ENCODE peak calls at places on chromosomes 11 and 22, in eight cellular contexts. D is CD4-positive, alpha-beta T cell; T is fibroblast of pulmonary artery; Q is CD8-positive, alpha-beta T cell; P is epithelial cell of esophagus; G is neural progenitor cell; Y is sigmoid colon; A is Calu3. W is an unnamed sample.

GRCh38 chr11:73286240-73286810 is 14.2 kb downstream of the P2RY6 start:
- DNase-seq in D (no peak), T (no peak), Q (no peak), P (no peak), G (no peak), Y (no peak), A (no peak), W (no peak)

GRCh38 chr22:50443801-50444625 is 30.8 kb downstream of the SBF1 start:
- DNase-seq in D (no peak), T (no peak), Q (no peak), P (no peak), G (no peak), Y (no peak), A (no peak), W (no peak)

GRCh38 chr11:16402654-16403447 is 46.5 kb upstream of the SOX6 start:
- DNase-seq in D (no peak), T (no peak), Q (no peak), P (peak; percentile 22), G (peak; percentile 58), Y (no peak), A (no peak), W (no peak)

GRCh38 chr11:101474666-101475065 is 109.1 kb downstream of the TRPC6 start:
- DNase-seq in D (no peak), T (no peak), Q (no peak), P (peak; percentile 16), G (no peak), Y (no peak), A (no peak), W (no peak)

GRCh38 chr22:47452184-47452583 is 689.7 kb downstream of the TBC1D22A start:
- DNase-seq in D (no peak), T (no peak), Q (no peak), P (no peak), G (no peak), Y (no peak), A (no peak), W (no peak)

GRCh38 chr22:19038728-19039447 is 83.3 kb downstream of the DGCR2 start:
- DNase-seq in D (peak; percentile 25), T (no peak), Q (no peak), P (no peak), G (no peak), Y (peak; percentile 53), A (no peak), W (no peak)

GRCh38 chr11:15886866-15887265 is 469.5 kb downstream of the SOX6 start:
- DNase-seq in D (no peak), T (no peak), Q (no peak), P (no peak), G (no peak), Y (no peak), A (no peak), W (no peak)

GRCh38 chr11:111585371-111585770 is 16.9 kb upstream of the SIK2 start:
- DNase-seq in D (no peak), T (peak; percentile 69), Q (no peak), P (peak; percentile 37), G (no peak), Y (no peak), A (peak; percentile 24), W (no peak)

GRCh38 chr11:101862410-101863233 is 52.2 kb upstream of the CEP126 start:
- DNase-seq in D (no peak), T (peak; percentile 81), Q (no peak), P (peak; percentile 65), G (peak; percentile 63), Y (no peak), A (peak; percentile 37), W (no peak)

GRCh38 chr11:57903441-57904123 is 120.1 kb upstream of the OR9Q1 start:
- DNase-seq in D (peak; percentile 39), T (no peak), Q (no peak), P (peak; percentile 95), G (no peak), Y (no peak), A (peak; percentile 85), W (no peak)

GRCh38 chr22:50118129-50118528 is 28.3 kb downstream of the MOV10L1 start:
- DNase-seq in D (no peak), T (no peak), Q (no peak), P (no peak), G (no peak), Y (no peak), A (no peak), W (no peak)

GRCh38 chr11:75325713-75326438 is 25.6 kb downstream of the ARRB1 start:
- DNase-seq in D (peak; percentile 47), T (peak; percentile 91), Q (no peak), P (peak; percentile 97), G (no peak), Y (peak; percentile 89), A (peak; percentile 55), W (no peak)

GRCh38 chr22:37282385-37282677 is at the start of gene CYTH4:
- DNase-seq in D (peak; percentile 77), T (no peak), Q (peak; percentile 34), P (peak; percentile 72), G (no peak), Y (peak; percentile 80), A (peak; percentile 70), W (peak; percentile 96)

GRCh38 chr11:9852465-9852864 is 188.6 kb downstream of the SWAP70 start:
- DNase-seq in D (no peak), T (peak; percentile 54), Q (no peak), P (no peak), G (no peak), Y (no peak), A (no peak), W (no peak)

GRCh38 chr11:1486054-1486825 is at the start of gene MOB2:
- DNase-seq in D (no peak), T (peak; percentile 11), Q (no peak), P (no peak), G (no peak), Y (peak; percentile 85), A (peak; percentile 83), W (peak; percentile 45)

GRCh38 chr22:45639747-45640102 is 31.9 kb upstream of the ATXN10 start:
- DNase-seq in D (no peak), T (no peak), Q (no peak), P (no peak), G (no peak), Y (no peak), A (no peak), W (no peak)

GRCh38 chr11:60915250-60915914 is 1.4 kb downstream of the TMEM109 start:
- DNase-seq in D (peak; percentile 75), T (peak; percentile 56), Q (peak; percentile 39), P (peak; percentile 84), G (peak; percentile 94), Y (peak; percentile 75), A (peak; percentile 79), W (peak; percentile 73)

GRCh38 chr11:45869551-45869950 is 15.9 kb upstream of the MAPK8IP1 start:
- DNase-seq in D (no peak), T (no peak), Q (no peak), P (no peak), G (no peak), Y (no peak), A (no peak), W (no peak)

GRCh38 chr11:25901415-25901814 is 430.5 kb upstream of the ANO3 start:
- DNase-seq in D (no peak), T (no peak), Q (no peak), P (no peak), G (no peak), Y (no peak), A (no peak), W (no peak)

GRCh38 chr11:118251858-118252652 is at the start of gene MPZL3:
- DNase-seq in D (peak; percentile 78), T (peak; percentile 74), Q (peak; percentile 75), P (peak; percentile 99), G (peak; percentile 85), Y (peak; percentile 82), A (peak; percentile 86), W (peak; percentile 59)

DNA sequence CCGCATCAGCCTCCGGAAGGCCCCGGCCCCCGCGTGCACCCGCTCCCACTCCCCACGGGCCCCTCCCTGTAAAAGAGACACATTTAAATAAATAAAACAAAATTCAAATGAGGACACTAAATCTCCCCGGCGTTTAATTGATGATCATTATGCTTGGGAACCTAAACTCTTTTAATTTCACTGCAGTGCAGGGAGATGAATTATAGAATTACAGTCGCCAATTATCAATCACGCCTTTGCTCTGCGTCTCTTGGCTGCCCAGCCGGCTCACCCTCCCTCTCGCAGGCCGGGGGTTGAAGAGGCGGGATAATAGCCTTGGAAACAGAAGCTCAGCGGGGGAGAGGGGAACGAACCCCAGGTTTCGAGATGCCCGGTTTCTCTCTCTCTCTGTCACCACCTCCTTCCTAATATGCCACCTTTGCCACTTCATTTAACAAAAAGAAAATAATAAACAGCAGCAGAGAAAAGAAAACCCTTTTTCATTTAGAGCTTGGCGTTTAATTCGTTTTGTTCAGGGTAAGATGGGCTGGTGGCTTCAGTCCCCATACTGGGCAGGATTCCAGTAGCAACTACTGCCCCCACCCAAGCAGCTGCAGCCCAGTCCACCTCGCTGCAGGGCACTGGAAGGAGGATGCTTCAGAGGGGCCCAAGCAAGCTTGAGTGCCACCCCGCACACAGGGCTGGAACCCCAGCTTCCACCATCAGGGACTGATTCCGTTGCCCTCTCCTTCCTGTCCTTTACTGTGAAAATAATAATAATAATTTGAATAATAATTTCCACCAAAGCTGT is 271.8 kb downstream of the BUD13 start:
- DNase-seq in D (no peak), T (no peak), Q (no peak), P (no peak), G (peak; percentile 82), Y (no peak), A (no peak), W (no peak)
- TF ChIP-seq CTCF in D (no peak), T (no peak), Q (no peak), P (no peak), G (no peak), Y (no peak), A (no peak), W (no peak)

GRCh38 chr11:77115181-77115611 is 12.6 kb downstream of the OMP start:
- DNase-seq in D (no peak), T (no peak), Q (no peak), P (no peak), G (no peak), Y (no peak), A (no peak), W (no peak)
- TF ChIP-seq CTCF in D (no peak), T (peak; percentile 22), Q (no peak), P (peak; percentile 25), G (peak; percentile 24), Y (no peak), A (no peak), W (peak; percentile 25)

GRCh38 chr11:69640995-69641581 is at the start of gene CCND1:
- DNase-seq in D (peak; percentile 42), T (peak; percentile 94), Q (no peak), P (peak; percentile 86), G (peak; percentile 96), Y (peak; percentile 77), A (peak; percentile 85), W (no peak)
- TF ChIP-seq CTCF in D (no peak), T (peak; percentile 36), Q (no peak), P (peak; percentile 30), G (peak; percentile 25), Y (no peak), A (peak; percentile 8), W (no peak)

DNA sequence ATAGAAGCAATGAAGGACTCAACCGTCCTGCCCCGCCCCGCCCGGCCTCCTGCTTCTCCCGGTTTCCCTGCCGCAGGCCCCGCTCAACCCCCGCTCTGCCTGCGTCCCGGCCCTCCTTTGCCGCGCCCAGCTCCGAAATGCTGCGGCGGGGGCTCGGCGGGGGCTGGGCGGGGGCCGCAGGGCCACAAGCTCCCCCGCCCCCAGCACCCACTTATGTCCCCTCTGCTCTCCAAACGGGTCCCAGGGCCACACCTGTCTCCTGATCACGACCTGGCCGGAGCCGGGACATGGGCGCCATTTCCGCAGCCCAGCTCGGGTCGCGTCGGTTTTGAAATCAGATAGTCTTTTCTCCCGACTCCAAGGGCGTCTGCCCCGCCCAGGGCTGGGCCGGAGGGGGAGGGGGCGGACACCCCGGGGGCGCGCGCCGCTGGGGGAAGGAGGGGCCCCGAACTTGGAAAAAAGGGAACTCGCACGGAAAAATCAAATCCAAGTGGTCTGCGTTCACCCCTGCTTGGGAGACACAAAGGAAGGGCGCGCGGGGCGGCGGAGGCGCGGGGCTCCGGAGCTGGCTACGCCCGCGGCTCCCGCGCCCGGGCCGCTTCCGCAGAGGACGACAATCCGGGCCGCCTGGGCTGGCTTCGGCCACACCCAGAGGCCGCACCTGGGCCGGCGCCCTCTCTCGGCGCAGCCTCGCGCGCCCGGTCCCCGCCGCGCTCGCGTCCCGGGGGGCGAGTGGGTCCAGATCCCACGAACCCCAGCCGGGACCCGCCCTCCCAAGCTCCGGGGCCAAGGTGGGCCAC is 70.5 kb upstream of the EP300 start:
- DNase-seq in D (peak; percentile 53), T (peak; percentile 47), Q (no peak), P (peak; percentile 66), G (peak; percentile 76), Y (peak; percentile 88), A (peak; percentile 76), W (peak; percentile 83)
- TF ChIP-seq CTCF in D (no peak), T (no peak), Q (no peak), P (no peak), G (no peak), Y (no peak), A (no peak), W (no peak)

W was measured in CD14-positive monocyte.